ENCODE peak calls at places on chromosomes 1 and 21, in four cellular contexts. One of them, this sample, is unnamed.

GRCh38 chr1:218347713-218348627 is 2.8 kb downstream of the TGFB2 start:
- DNase-seq in left ventricle myocardium inferior: no peak
- DNase-seq in body of pancreas: no peak
- DNase-seq in tibial nerve: no peak
- DNase-seq in this sample: no peak

GRCh38 chr1:99003911-99004269 is 771 bp downstream of the PLPPR5 start:
- DNase-seq in body of pancreas: no peak
- DNase-seq in left ventricle myocardium inferior: no peak
- DNase-seq in tibial nerve: no peak
- DNase-seq in this sample: no peak

GRCh38 chr1:47995306-47996050 is 1.7 kb downstream of the TRABD2B start:
- DNase-seq in body of pancreas: no peak
- DNase-seq in tibial nerve: no peak
- DNase-seq in left ventricle myocardium inferior: no peak
- DNase-seq in this sample: no peak

GRCh38 chr1:170663011-170663410 is 920 bp upstream of the PRRX1 start:
- DNase-seq in body of pancreas: no peak
- DNase-seq in left ventricle myocardium inferior: no peak
- DNase-seq in tibial nerve: no peak
- DNase-seq in this sample: no peak

GRCh38 chr21:44312089-44312488 is 12.2 kb downstream of the PFKL start:
- DNase-seq in body of pancreas: no peak
- DNase-seq in left ventricle myocardium inferior: no peak
- DNase-seq in tibial nerve: no peak
- DNase-seq in this sample: no peak

GRCh38 chr1:67618285-67619018 is 66.5 kb upstream of the GADD45A start:
- DNase-seq in left ventricle myocardium inferior: no peak
- DNase-seq in tibial nerve: peak
- DNase-seq in body of pancreas: peak
- DNase-seq in this sample: no peak

GRCh38 chr1:15833842-15834405 is 13.6 kb upstream of the SPEN start:
- DNase-seq in left ventricle myocardium inferior: no peak
- DNase-seq in body of pancreas: no peak
- DNase-seq in tibial nerve: no peak
- DNase-seq in this sample: no peak

GRCh38 chr1:15220825-15221431 is 26.1 kb upstream of the FHAD1 start:
- DNase-seq in body of pancreas: peak
- DNase-seq in left ventricle myocardium inferior: peak
- DNase-seq in tibial nerve: no peak
- DNase-seq in this sample: no peak

GRCh38 chr1:174206148-174206826 is 47.0 kb downstream of the RABGAP1L start:
- DNase-seq in tibial nerve: no peak
- DNase-seq in body of pancreas: no peak
- DNase-seq in left ventricle myocardium inferior: no peak
- DNase-seq in this sample: no peak

GRCh38 chr1:12562955-12563576 is 54.9 kb downstream of the DHRS3 start:
- DNase-seq in body of pancreas: no peak
- DNase-seq in tibial nerve: no peak
- DNase-seq in left ventricle myocardium inferior: no peak
- DNase-seq in this sample: no peak

GRCh38 chr21:40846057-40846456 is 901 bp downstream of the DSCAM start:
- DNase-seq in tibial nerve: no peak
- DNase-seq in body of pancreas: no peak
- DNase-seq in left ventricle myocardium inferior: no peak
- DNase-seq in this sample: no peak

GRCh38 chr1:157104598-157105293 is 5.1 kb upstream of the ETV3L start:
- DNase-seq in left ventricle myocardium inferior: no peak
- DNase-seq in body of pancreas: no peak
- DNase-seq in tibial nerve: no peak
- DNase-seq in this sample: no peak

GRCh38 chr1:150622219-150622975 is 7.0 kb downstream of the ENSA start:
- DNase-seq in tibial nerve: peak
- DNase-seq in body of pancreas: no peak
- DNase-seq in left ventricle myocardium inferior: peak
- DNase-seq in this sample: no peak

GRCh38 chr1:196494766-196495165 is 113.5 kb downstream of the KCNT2 start:
- DNase-seq in tibial nerve: no peak
- DNase-seq in left ventricle myocardium inferior: no peak
- DNase-seq in body of pancreas: no peak
- DNase-seq in this sample: no peak

GRCh38 chr1:48061162-48062136 is 64.3 kb upstream of the TRABD2B start:
- DNase-seq in tibial nerve: peak
- DNase-seq in left ventricle myocardium inferior: peak
- DNase-seq in body of pancreas: peak
- DNase-seq in this sample: peak

GRCh38 chr1:40316595-40317393 is at the start of gene COL9A2:
- DNase-seq in tibial nerve: peak
- DNase-seq in left ventricle myocardium inferior: no peak
- DNase-seq in body of pancreas: peak
- DNase-seq in this sample: no peak

GRCh38 chr1:164591858-164592257 is 32.9 kb downstream of the PBX1 start:
- DNase-seq in body of pancreas: no peak
- DNase-seq in left ventricle myocardium inferior: no peak
- DNase-seq in tibial nerve: no peak
- DNase-seq in this sample: no peak

GRCh38 chr1:44775930-44776748 is 799 bp downstream of the RPS8 start:
- DNase-seq in tibial nerve: no peak
- DNase-seq in left ventricle myocardium inferior: no peak
- DNase-seq in body of pancreas: peak
- DNase-seq in this sample: no peak

GRCh38 chr1:5267603-5268235 is 613.3 kb downstream of the AJAP1 start:
- DNase-seq in tibial nerve: no peak
- DNase-seq in left ventricle myocardium inferior: no peak
- DNase-seq in body of pancreas: no peak
- DNase-seq in this sample: no peak

GRCh38 chr1:161175771-161176453 is 1.4 kb downstream of the B4GALT3 start:
- DNase-seq in body of pancreas: no peak
- DNase-seq in tibial nerve: no peak
- DNase-seq in left ventricle myocardium inferior: no peak
- DNase-seq in this sample: no peak

GRCh38 chr1:179251675-179252074 is 22.2 kb upstream of the ABL2 start:
- DNase-seq in left ventricle myocardium inferior: no peak
- DNase-seq in tibial nerve: no peak
- DNase-seq in body of pancreas: peak
- DNase-seq in this sample: no peak

GRCh38 chr21:26820473-26820872 is 24.7 kb downstream of the ADAMTS1 start:
- DNase-seq in body of pancreas: no peak
- DNase-seq in tibial nerve: no peak
- DNase-seq in left ventricle myocardium inferior: no peak
- DNase-seq in this sample: no peak

GRCh38 chr1:177274687-177275211 is 104.0 kb downstream of the BRINP2 start:
- DNase-seq in tibial nerve: no peak
- DNase-seq in left ventricle myocardium inferior: peak
- DNase-seq in body of pancreas: peak
- DNase-seq in this sample: no peak

GRCh38 chr1:156065212-156065611 is 4.3 kb downstream of the RAB25 start:
- DNase-seq in left ventricle myocardium inferior: no peak
- DNase-seq in body of pancreas: no peak
- DNase-seq in tibial nerve: no peak
- DNase-seq in this sample: no peak

GRCh38 chr1:42848823-42849537 is 2.6 kb downstream of the ZNF691 start:
- DNase-seq in body of pancreas: no peak
- DNase-seq in left ventricle myocardium inferior: no peak
- DNase-seq in tibial nerve: no peak
- DNase-seq in this sample: no peak

GRCh38 chr1:39622427-39622826 is 17.0 kb downstream of the HEYL start:
- DNase-seq in tibial nerve: no peak
- DNase-seq in body of pancreas: no peak
- DNase-seq in left ventricle myocardium inferior: no peak
- DNase-seq in this sample: no peak

GRCh38 chr1:116167625-116168276 is 56.6 kb downstream of the MAB21L3 start:
- DNase-seq in left ventricle myocardium inferior: no peak
- DNase-seq in body of pancreas: peak
- DNase-seq in tibial nerve: no peak
- DNase-seq in this sample: no peak

GRCh38 chr1:215276582-215276981 is 194.0 kb downstream of the KCNK2 start:
- DNase-seq in tibial nerve: no peak
- DNase-seq in body of pancreas: no peak
- DNase-seq in left ventricle myocardium inferior: no peak
- DNase-seq in this sample: no peak

GRCh38 chr1:234851450-234852438 is 241.8 kb upstream of the IRF2BP2 start:
- DNase-seq in left ventricle myocardium inferior: no peak
- DNase-seq in tibial nerve: no peak
- DNase-seq in body of pancreas: peak
- DNase-seq in this sample: no peak

GRCh38 chr1:10795305-10796021 is 983 bp downstream of the CASZ1 start:
- DNase-seq in body of pancreas: no peak
- DNase-seq in tibial nerve: no peak
- DNase-seq in left ventricle myocardium inferior: peak
- DNase-seq in this sample: no peak

GRCh38 chr1:199510314-199510713 is 517.2 kb upstream of the NR5A2 start:
- DNase-seq in body of pancreas: no peak
- DNase-seq in tibial nerve: no peak
- DNase-seq in left ventricle myocardium inferior: no peak
- DNase-seq in this sample: no peak

GRCh38 chr1:47591801-47592200 is 154.0 kb downstream of the FOXD2 start:
- DNase-seq in tibial nerve: no peak
- DNase-seq in body of pancreas: no peak
- DNase-seq in left ventricle myocardium inferior: no peak
- DNase-seq in this sample: no peak

DNA sequence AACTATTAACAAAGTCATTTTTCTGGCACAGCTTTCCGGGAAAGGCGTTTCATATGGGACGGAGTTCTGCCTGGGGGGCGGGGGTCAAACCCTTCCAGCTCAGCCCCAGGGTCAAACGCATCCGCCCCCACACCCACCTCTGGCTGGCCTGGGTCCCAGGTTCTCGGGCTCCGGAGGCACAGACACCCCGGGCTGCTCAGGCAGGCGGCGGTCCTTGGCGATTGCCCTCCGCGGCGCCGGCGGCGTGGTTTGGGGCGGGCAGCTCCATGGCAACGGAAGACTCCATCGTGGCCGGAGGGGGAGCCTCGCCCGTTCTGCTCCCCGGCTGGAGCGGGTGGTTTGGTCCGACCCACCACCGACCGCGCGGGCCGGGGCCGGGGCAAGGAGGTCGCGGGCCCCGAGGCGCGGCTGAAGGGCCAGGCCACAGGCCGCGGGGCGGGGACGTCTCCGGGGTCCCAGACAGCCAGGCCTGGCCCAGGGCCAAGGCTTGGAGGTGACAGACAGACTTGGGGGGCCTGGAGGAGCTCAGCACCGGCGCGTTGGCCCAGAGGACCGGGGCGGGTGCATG is at the start of gene CFAP74:
- DNase-seq in left ventricle myocardium inferior: no peak
- DNase-seq in body of pancreas: no peak
- DNase-seq in tibial nerve: no peak
- DNase-seq in this sample: peak
- H3K4me3 ChIP-seq in left ventricle myocardium inferior: peak
- H3K4me3 ChIP-seq in body of pancreas: no peak
- H3K4me3 ChIP-seq in tibial nerve: no peak
- H3K4me3 ChIP-seq in this sample: peak

GRCh38 chr1:227316941-227317540 is 1.3 kb downstream of the CDC42BPA start:
- DNase-seq in left ventricle myocardium inferior: no peak
- DNase-seq in tibial nerve: no peak
- DNase-seq in body of pancreas: no peak
- DNase-seq in this sample: no peak

GRCh38 chr1:227320476-227320875 is 2.2 kb upstream of the CDC42BPA start:
- DNase-seq in body of pancreas: peak
- DNase-seq in left ventricle myocardium inferior: no peak
- DNase-seq in tibial nerve: no peak
- DNase-seq in this sample: no peak

GRCh38 chr1:227317541-227318002 is 720 bp downstream of the CDC42BPA start:
- DNase-seq in body of pancreas: peak
- DNase-seq in left ventricle myocardium inferior: peak
- DNase-seq in tibial nerve: no peak
- DNase-seq in this sample: no peak

GRCh38 chr1:227318003-227318851 is at the start of gene CDC42BPA:
- DNase-seq in body of pancreas: peak
- DNase-seq in left ventricle myocardium inferior: peak
- DNase-seq in tibial nerve: peak
- DNase-seq in this sample: no peak

GRCh38 chr1:227318852-227319607 is 738 bp upstream of the CDC42BPA start:
- DNase-seq in body of pancreas: peak
- DNase-seq in left ventricle myocardium inferior: peak
- DNase-seq in tibial nerve: no peak
- DNase-seq in this sample: peak
- H3K27ac ChIP-seq in body of pancreas: peak
- H3K27ac ChIP-seq in left ventricle myocardium inferior: peak
- H3K27ac ChIP-seq in tibial nerve: peak
- H3K27ac ChIP-seq in this sample: no peak

GRCh38 chr1:204406621-204407020 is 5.0 kb downstream of the PPP1R15B start:
- DNase-seq in body of pancreas: no peak
- DNase-seq in left ventricle myocardium inferior: no peak
- DNase-seq in tibial nerve: no peak
- DNase-seq in this sample: no peak
- H3K4me3 ChIP-seq in body of pancreas: peak
- H3K4me3 ChIP-seq in left ventricle myocardium inferior: peak
- H3K4me3 ChIP-seq in tibial nerve: no peak
- H3K4me3 ChIP-seq in this sample: no peak

GRCh38 chr1:88731475-88731874 is 47.4 kb downstream of the PKN2 start:
- DNase-seq in tibial nerve: no peak
- DNase-seq in left ventricle myocardium inferior: no peak
- DNase-seq in body of pancreas: peak
- DNase-seq in this sample: no peak
- H3K27ac ChIP-seq in tibial nerve: no peak
- H3K27ac ChIP-seq in left ventricle myocardium inferior: peak
- H3K27ac ChIP-seq in body of pancreas: peak
- H3K27ac ChIP-seq in this sample: no peak

GRCh38 chr1:219954736-219955421 is 26.5 kb upstream of the SLC30A10 start:
- DNase-seq in body of pancreas: no peak
- DNase-seq in tibial nerve: no peak
- DNase-seq in left ventricle myocardium inferior: no peak
- DNase-seq in this sample: no peak

GRCh38 chr1:219961684-219962083 is 33.3 kb upstream of the SLC30A10 start:
- DNase-seq in left ventricle myocardium inferior: no peak
- DNase-seq in tibial nerve: no peak
- DNase-seq in body of pancreas: no peak
- DNase-seq in this sample: no peak

GRCh38 chr1:219963432-219963831 is 35.1 kb upstream of the SLC30A10 start:
- DNase-seq in tibial nerve: no peak
- DNase-seq in body of pancreas: peak
- DNase-seq in left ventricle myocardium inferior: no peak
- DNase-seq in this sample: no peak

GRCh38 chr1:219959540-219960208 is 31.3 kb upstream of the SLC30A10 start:
- DNase-seq in left ventricle myocardium inferior: no peak
- DNase-seq in tibial nerve: no peak
- DNase-seq in body of pancreas: no peak
- DNase-seq in this sample: no peak

DNA sequence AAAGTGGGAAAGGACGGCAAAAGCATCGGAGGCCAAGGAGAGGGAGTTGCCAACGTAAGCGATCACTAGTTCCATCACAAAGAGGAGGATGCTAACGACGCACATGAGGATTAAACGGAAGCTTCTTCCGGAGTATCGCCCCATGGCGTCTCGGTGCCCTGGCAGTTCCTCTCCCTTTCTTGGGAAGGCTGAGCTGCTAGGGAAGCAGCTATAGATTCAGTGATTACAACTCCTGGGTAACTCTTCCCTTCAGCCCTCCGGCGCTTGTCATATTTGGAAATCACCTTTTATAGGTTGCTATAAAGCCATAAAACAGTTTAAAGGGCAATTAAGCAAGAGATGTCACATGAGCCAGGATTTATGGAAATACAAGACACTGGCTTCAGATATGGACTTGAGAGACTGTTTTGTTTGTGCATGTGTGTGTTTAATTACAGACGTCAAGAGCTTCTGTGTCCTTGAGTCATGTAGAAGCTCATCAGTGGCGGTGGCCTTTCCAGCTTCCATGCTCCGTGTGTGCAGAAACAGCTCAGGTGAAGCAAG is 30.6 kb upstream of the SLC30A10 start:
- DNase-seq in left ventricle myocardium inferior: no peak
- DNase-seq in tibial nerve: no peak
- DNase-seq in body of pancreas: no peak
- DNase-seq in this sample: no peak
- H3K4me3 ChIP-seq in left ventricle myocardium inferior: no peak
- H3K4me3 ChIP-seq in tibial nerve: no peak
- H3K4me3 ChIP-seq in body of pancreas: no peak
- H3K4me3 ChIP-seq in this sample: no peak

This sample was measured in iPS DF 6.9.